ENCODE peak calls at places on chromosomes 12 and 14, in six cellular contexts. P is glutamatergic neuron; C is astrocyte of the spinal cord; M is stomach; I is endothelial cell of umbilical vein; F is activated CD8-positive, alpha-beta T cell treated with anti-CD3 and anti-CD28 coated beads for 36 hours. N is an unnamed sample.

GRCh38 chr12:82838123-82838522 is 151.4 kb downstream of the TMTC2 start:
- DNase-seq in P (no peak), C (no peak), M (no peak), I (no peak), F (no peak), N (no peak)

GRCh38 chr14:103904493-103905107 is 23.7 kb upstream of the TDRD9 start:
- DNase-seq in P (no peak), C (no peak), M (no peak), I (no peak), F (no peak), N (no peak)

GRCh38 chr12:26121841-26122680 is 2.8 kb downstream of the BHLHE41 start:
- DNase-seq in P (peak; percentile 66), C (no peak), M (no peak), I (peak; percentile 24), F (peak; percentile 33), N (peak; percentile 8)

GRCh38 chr14:105201156-105201927 is 20.2 kb upstream of the NUDT14 start:
- DNase-seq in P (peak; percentile 19), C (no peak), M (no peak), I (no peak), F (no peak), N (no peak)

GRCh38 chr12:75632452-75632851 is 121.0 kb upstream of the KRR1 start:
- DNase-seq in P (no peak), C (peak; percentile 60), M (no peak), I (peak; percentile 72), F (no peak), N (no peak)

GRCh38 chr12:22121224-22121623 is 75.2 kb downstream of the CMAS start:
- DNase-seq in P (no peak), C (no peak), M (no peak), I (no peak), F (peak; percentile 55), N (peak; percentile 51)

GRCh38 chr14:69299286-69300035 is 39.5 kb downstream of the GALNT16 start:
- DNase-seq in P (no peak), C (no peak), M (no peak), I (no peak), F (peak; percentile 17), N (no peak)

GRCh38 chr12:5044420-5045295 is 979 bp downstream of the KCNA5 start:
- DNase-seq in P (no peak), C (no peak), M (no peak), I (no peak), F (no peak), N (no peak)

GRCh38 chr12:45622210-45622937 is 107.1 kb upstream of the ARID2 start:
- DNase-seq in P (no peak), C (no peak), M (no peak), I (no peak), F (no peak), N (no peak)

GRCh38 chr14:83379371-83379770 is 1845.7 kb upstream of the SEL1L start:
- DNase-seq in P (no peak), C (peak; percentile 1), M (no peak), I (no peak), F (no peak), N (no peak)

GRCh38 chr14:93150227-93151206 is 34.2 kb downstream of the MOAP1 start:
- DNase-seq in P (no peak), C (no peak), M (peak; percentile 54), I (peak; percentile 18), F (no peak), N (peak; percentile 87)

GRCh38 chr12:78804262-78804661 is 60.3 kb upstream of the SYT1 start:
- DNase-seq in P (no peak), C (no peak), M (no peak), I (no peak), F (no peak), N (no peak)

GRCh38 chr12:121223283-121223946 is 13.5 kb downstream of the P2RX4 start:
- DNase-seq in P (no peak), C (no peak), M (peak; percentile 52), I (no peak), F (peak; percentile 58), N (peak; percentile 17)

GRCh38 chr14:63499701-63500250 is 43.4 kb downstream of the PPP2R5E start:
- DNase-seq in P (no peak), C (no peak), M (no peak), I (no peak), F (no peak), N (peak; percentile 52)

GRCh38 chr14:93135399-93135798 is 19.7 kb upstream of the ITPK1 start:
- DNase-seq in P (no peak), C (no peak), M (peak; percentile 76), I (no peak), F (no peak), N (peak; percentile 88)

GRCh38 chr12:30461011-30461670 is 234.5 kb downstream of the IPO8 start:
- DNase-seq in P (no peak), C (no peak), M (no peak), I (no peak), F (no peak), N (no peak)

GRCh38 chr14:100679707-100680438 is 46.8 kb upstream of the DLK1 start:
- DNase-seq in P (no peak), C (peak; percentile 91), M (no peak), I (no peak), F (no peak), N (no peak)

GRCh38 chr12:3222306-3222705 is 145.1 kb downstream of the TSPAN9 start:
- DNase-seq in P (no peak), C (no peak), M (no peak), I (no peak), F (no peak), N (no peak)

GRCh38 chr14:104435147-104436046 is 144.2 kb upstream of the C14orf180 start:
- DNase-seq in P (no peak), C (no peak), M (no peak), I (no peak), F (no peak), N (no peak)

GRCh38 chr12:63844391-63845341 is at the start of gene SRGAP1:
- DNase-seq in P (peak; percentile 79), C (peak; percentile 80), M (peak; percentile 52), I (peak; percentile 80), F (peak; percentile 15), N (peak; percentile 79)

DNA sequence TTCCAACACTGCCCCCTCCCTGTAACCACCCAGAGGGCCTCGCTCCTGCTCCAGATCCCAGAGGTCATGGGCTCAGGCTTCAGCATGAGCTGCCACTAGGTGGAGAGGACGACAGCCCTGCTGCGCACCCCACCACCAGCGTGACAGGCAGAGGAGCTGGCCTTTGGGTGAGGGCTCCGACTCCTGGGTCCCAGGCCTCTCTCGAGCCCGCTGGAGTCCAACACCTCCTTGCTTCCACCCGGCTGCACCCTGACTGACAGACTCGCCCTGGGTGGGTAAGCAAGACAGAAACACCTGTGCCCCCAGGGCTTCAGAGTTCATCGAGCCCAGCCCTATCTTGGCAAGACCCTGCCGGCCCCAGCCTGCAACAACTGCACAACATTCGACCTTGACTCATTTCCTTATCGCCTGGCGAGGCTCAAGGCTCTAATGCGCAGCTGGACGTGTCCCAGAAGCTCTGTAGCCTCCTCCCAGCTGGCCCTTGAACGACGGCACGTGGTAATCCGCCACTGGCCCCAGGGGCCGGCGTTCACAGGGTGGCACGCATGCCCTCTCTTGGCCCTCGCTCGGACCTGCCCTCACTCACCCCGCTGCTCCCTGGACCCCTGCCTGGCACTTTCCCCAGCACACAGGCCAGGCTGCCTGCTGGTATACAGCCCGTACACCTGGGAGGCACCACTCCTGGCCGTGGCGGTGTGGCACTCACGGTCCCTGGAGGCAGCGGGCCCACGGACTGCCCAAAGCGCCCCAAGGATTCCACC is 28.0 kb downstream of the VPS37B start:
- DNase-seq in P (no peak), C (no peak), M (peak; percentile 95), I (peak; percentile 30), F (no peak), N (peak; percentile 77)
- TF ChIP-seq CTCF in P (no peak), C (no peak), M (peak; percentile 7), I (peak; percentile 35), F (no peak), N (peak; percentile 38)

DNA sequence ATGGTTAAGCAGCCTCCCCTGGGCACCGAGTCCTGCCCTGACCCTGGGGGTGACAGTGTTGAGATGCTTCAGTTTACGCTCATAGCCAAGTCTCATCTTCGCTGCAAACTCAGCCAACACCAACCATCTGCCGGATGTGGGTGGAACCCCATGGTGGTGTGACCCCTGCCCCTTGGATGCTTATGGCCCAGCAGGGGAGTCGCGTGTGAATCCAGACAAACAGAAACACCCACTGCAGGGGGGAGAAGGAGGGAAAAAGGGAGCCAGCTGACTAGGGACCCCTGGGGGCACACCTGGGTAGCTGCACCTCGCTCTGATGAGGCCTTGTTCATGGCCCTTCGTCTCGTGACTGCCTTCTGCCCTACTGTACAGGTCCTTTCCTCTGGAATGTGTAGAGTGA is 23.8 kb downstream of the AACS start:
- DNase-seq in P (no peak), C (peak; percentile 62), M (no peak), I (no peak), F (no peak), N (no peak)
- TF ChIP-seq CTCF in P (no peak), C (peak; percentile 18), M (no peak), I (no peak), F (no peak), N (no peak)

DNA sequence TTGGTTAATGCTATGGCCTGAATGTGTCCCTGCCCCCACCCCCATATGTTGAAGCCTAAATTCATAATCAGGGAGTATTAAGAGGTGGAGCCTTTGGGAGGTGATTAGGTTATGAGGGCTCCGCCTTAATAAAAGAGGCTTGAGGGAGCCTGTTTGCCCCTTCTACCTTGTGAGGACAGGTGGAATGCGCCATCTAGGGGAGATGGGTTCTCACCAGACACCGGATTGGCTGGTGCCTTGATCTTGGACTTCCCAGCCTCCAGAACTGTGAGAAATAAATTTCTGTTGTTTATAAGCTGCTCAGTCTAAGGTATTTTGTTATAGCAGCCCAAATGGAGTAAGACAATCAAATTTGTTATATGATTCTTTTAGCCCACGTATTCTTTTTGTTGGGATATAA is 148.3 kb downstream of the PTCSC3 start:
- DNase-seq in P (no peak), C (no peak), M (no peak), I (no peak), F (peak; percentile 43), N (peak; percentile 25)
- TF ChIP-seq CTCF in P (no peak), C (no peak), M (no peak), I (no peak), F (no peak), N (no peak)

GRCh38 chr14:51979399-51979709 is 10.0 kb upstream of the RTRAF start:
- DNase-seq in P (no peak), C (no peak), M (no peak), I (no peak), F (no peak), N (no peak)
- TF ChIP-seq CTCF in P (peak; percentile 24), C (no peak), M (no peak), I (no peak), F (peak; percentile 72), N (no peak)

GRCh38 chr14:80567905-80568512 is 356.7 kb upstream of the DIO2 start:
- DNase-seq in P (no peak), C (peak; percentile 37), M (no peak), I (no peak), F (no peak), N (peak; percentile 71)
- TF ChIP-seq CTCF in P (no peak), C (no peak), M (no peak), I (no peak), F (no peak), N (no peak)

N was measured in MCF 10A.